ENCODE peak calls at places on chromosome 7, in six cellular contexts. I is NCI-H345; B is NCI-H1417; Y is GM20000; G is nucleus accumbens; N is CD8-positive, alpha-beta memory T cell. X is an unnamed sample.

GRCh38 chr7:128422856-128423255 is 13.1 kb upstream of the IMPDH1 start:
- DNase-seq in I (no peak), B (no peak), Y (no peak), G (no peak), N (no peak), X (no peak)

GRCh38 chr7:64559206-64559605 is 3.7 kb downstream of the ZNF680 start:
- DNase-seq in I (no peak), B (no peak), Y (no peak), G (no peak), N (no peak), X (peak)

GRCh38 chr7:47484923-47485639 is 96.8 kb downstream of the TNS3 start:
- DNase-seq in I (peak), B (peak), Y (no peak), G (no peak), N (no peak), X (no peak)

GRCh38 chr7:66920256-66920655 is 769 bp upstream of the TMEM248 start:
- DNase-seq in I (no peak), B (no peak), Y (no peak), G (no peak), N (no peak), X (no peak)

GRCh38 chr7:106218546-106218945 is 66.2 kb downstream of the NAMPT start:
- DNase-seq in I (no peak), B (no peak), Y (no peak), G (no peak), N (no peak), X (no peak)

GRCh38 chr7:132865766-132866531 is 215.9 kb downstream of the CHCHD3 start:
- DNase-seq in I (no peak), B (no peak), Y (no peak), G (no peak), N (no peak), X (peak)

GRCh38 chr7:11831727-11832495 is at the start of gene THSD7A:
- DNase-seq in I (peak), B (peak), Y (peak), G (peak), N (peak), X (peak)

GRCh38 chr7:92602352-92603088 is 12.3 kb upstream of the FAM133B start:
- DNase-seq in I (no peak), B (no peak), Y (no peak), G (no peak), N (no peak), X (no peak)

GRCh38 chr7:92567460-92567859 is 22.7 kb downstream of the FAM133B start:
- DNase-seq in I (no peak), B (no peak), Y (no peak), G (no peak), N (no peak), X (no peak)

GRCh38 chr7:47371733-47372368 is 210.1 kb downstream of the TNS3 start:
- DNase-seq in I (peak), B (peak), Y (no peak), G (no peak), N (no peak), X (peak)